ENCODE peak calls at places on chromosomes 16 and 17, in six cellular contexts. S, G, L, V, J and R are unnamed samples.

GRCh38 chr17:4947411-4948165 is 742 bp downstream of the PFN1 start:
- DNase-seq in S (peak; percentile 70), G (no peak), L (peak; percentile 59), V (peak; percentile 60), J (no peak), R (peak; percentile 92)

GRCh38 chr17:77119668-77120301 is 21.0 kb upstream of the SEC14L1 start:
- DNase-seq in S (no peak), G (no peak), L (no peak), V (no peak), J (no peak), R (no peak)

GRCh38 chr16:27291722-27292240 is 22.0 kb upstream of the IL4R start:
- DNase-seq in S (no peak), G (no peak), L (no peak), V (no peak), J (no peak), R (no peak)

GRCh38 chr16:23469814-23470213 is 16.8 kb upstream of the COG7 start:
- DNase-seq in S (no peak), G (peak; percentile 81), L (no peak), V (no peak), J (no peak), R (no peak)

GRCh38 chr17:75430159-75430748 is 24.8 kb upstream of the GRB2 start:
- DNase-seq in S (no peak), G (no peak), L (no peak), V (peak; percentile 56), J (no peak), R (no peak)

GRCh38 chr16:46711106-46711769 is 21.8 kb downstream of the ORC6 start:
- DNase-seq in S (no peak), G (no peak), L (no peak), V (no peak), J (no peak), R (no peak)

GRCh38 chr17:627051-627450 is 87.6 kb downstream of the VPS53 start:
- DNase-seq in S (no peak), G (no peak), L (no peak), V (no peak), J (no peak), R (no peak)

GRCh38 chr17:9125722-9126121 is 104.4 kb downstream of the NTN1 start:
- DNase-seq in S (no peak), G (no peak), L (no peak), V (no peak), J (no peak), R (no peak)

GRCh38 chr16:50879873-50880695 is 138.2 kb downstream of the CYLD start:
- DNase-seq in S (no peak), G (no peak), L (no peak), V (peak; percentile 15), J (no peak), R (no peak)

GRCh38 chr16:65773319-65773874 is 593.1 kb upstream of the CDH5 start:
- DNase-seq in S (no peak), G (no peak), L (peak; percentile 49), V (peak; percentile 55), J (no peak), R (peak; percentile 21)

GRCh38 chr17:71828182-71828596 is 292.6 kb upstream of the SOX9 start:
- DNase-seq in S (no peak), G (no peak), L (no peak), V (peak; percentile 5), J (peak; percentile 14), R (no peak)

GRCh38 chr16:86306046-86306644 is 204.2 kb upstream of the FOXF1 start:
- DNase-seq in S (no peak), G (no peak), L (no peak), V (no peak), J (peak; percentile 91), R (no peak)

GRCh38 chr16:64416232-64417010 is 705.4 kb downstream of the CDH11 start:
- DNase-seq in S (no peak), G (no peak), L (peak; percentile 52), V (no peak), J (peak; percentile 35), R (peak; percentile 1)
- H3K4me3 ChIP-seq in S (peak overlapping the region; percentile 18), G (peak overlapping the region; percentile 28), L (peak overlapping the region; percentile 25), V (no peak overlapping the region), J (no peak overlapping the region), R (no peak overlapping the region)

DNA sequence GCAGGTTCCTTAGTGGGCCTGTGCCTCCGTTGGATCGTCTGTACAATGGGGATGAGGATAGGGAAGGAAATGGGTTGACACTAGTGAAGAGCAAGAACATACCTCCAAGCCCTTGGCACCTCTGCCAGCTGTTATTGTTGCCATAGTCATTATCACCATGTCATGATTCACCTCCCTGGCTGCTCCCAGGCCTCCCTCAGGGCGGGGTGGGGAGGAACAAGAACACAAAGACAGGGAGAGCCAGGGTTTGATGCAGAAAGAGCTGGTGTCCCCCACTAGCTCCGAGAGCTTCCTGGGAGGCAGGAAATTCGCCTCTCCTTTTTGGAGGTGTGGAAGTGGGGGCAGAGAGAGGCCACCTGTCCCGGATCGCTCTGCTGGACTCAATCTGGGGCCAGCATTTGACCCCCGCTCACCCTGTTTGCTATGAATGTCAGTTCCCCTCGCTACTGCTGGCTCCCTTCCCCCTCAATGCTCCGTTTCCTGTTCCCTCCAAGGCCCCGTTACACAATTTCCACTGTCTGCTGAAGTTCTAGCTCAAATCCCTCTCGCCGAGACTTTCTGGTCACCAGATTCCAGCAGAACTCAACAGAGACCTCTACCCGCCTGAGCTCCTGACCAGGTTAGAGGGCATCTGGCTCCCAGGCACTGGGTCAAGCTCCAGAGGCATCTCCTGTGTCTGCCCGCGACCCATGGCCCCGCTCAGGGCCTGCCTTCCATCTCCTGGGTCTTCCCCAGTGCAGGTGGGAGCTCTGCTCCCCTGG is 9.1 kb downstream of the TIMP2 start:
- DNase-seq in S (peak; percentile 42), G (peak; percentile 62), L (no peak), V (no peak), J (no peak), R (no peak)
- TF ChIP-seq CTCF in S (no peak), G (no peak), L (no peak), V (no peak), J (no peak), R (no peak)

GRCh38 chr16:19559242-19559910 is 3.9 kb downstream of the VPS35L start:
- DNase-seq in S (no peak), G (no peak), L (peak; percentile 57), V (peak; percentile 63), J (peak; percentile 34), R (peak; percentile 57)

GRCh38 chr16:19560078-19560477 is 4.6 kb downstream of the VPS35L start:
- DNase-seq in S (no peak), G (no peak), L (no peak), V (no peak), J (no peak), R (no peak)

GRCh38 chr16:19566362-19566761 is 10.9 kb downstream of the VPS35L start:
- DNase-seq in S (no peak), G (no peak), L (no peak), V (no peak), J (no peak), R (no peak)

GRCh38 chr16:19567560-19567959 is 12.1 kb downstream of the VPS35L start:
- DNase-seq in S (no peak), G (no peak), L (no peak), V (no peak), J (no peak), R (no peak)

GRCh38 chr16:19563377-19563776 is 7.9 kb downstream of the VPS35L start:
- DNase-seq in S (no peak), G (no peak), L (no peak), V (no peak), J (no peak), R (no peak)
- H3K4me3 ChIP-seq in S (no peak overlapping the region), G (no peak overlapping the region), L (no peak overlapping the region), V (no peak overlapping the region), J (no peak overlapping the region), R (no peak overlapping the region)

DNA sequence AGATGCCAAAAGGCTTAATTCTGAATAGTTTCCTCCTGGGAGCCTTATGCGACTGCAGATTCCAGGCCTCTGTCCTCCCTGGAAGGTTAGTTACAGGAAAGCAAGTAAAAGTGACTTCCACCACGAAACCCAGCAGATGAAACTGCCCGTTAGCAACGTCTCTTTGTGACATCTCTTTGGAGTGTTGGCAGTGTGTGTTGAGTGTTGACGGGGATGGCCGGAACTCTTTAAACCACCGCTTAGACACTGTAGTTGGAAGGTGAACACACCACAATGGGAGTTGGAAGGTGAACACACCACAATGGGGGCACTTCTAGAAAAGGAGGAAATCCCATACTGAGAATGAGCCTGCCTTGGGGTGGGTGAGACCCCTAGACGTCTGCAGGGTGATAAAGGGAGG is 858 bp downstream of the SKAP1 start:
- DNase-seq in S (no peak), G (no peak), L (no peak), V (no peak), J (no peak), R (peak; percentile 49)
- TF ChIP-seq CTCF in S (no peak), G (no peak), L (no peak), V (no peak), J (no peak), R (no peak)

DNA sequence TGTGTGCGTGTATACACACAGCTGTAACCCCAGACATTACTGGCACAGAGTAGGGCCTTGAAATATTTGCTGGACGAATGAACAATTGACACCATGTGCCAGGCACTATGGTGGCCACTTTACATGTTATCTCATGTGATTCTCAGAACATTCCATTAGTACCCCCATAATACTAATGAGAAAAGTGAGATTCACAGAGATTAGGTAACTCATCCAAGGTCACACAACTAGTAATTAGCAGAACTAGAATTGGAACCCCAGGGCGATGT is 2.0 kb upstream of the MATCAP1 start:
- DNase-seq in S (no peak), G (no peak), L (no peak), V (no peak), J (no peak), R (no peak)
- H3K4me3 ChIP-seq in S (peak overlapping the region; percentile 64), G (no peak overlapping the region), L (no peak overlapping the region), V (no peak overlapping the region), J (no peak overlapping the region), R (no peak overlapping the region)